ENCODE peak calls at places on chromosomes 1 and 21, in seven cellular contexts. W is CD8-positive, alpha-beta memory T cell; J is mesothelial cell of epicardium; F is DMS79 treated with DMSO at 0.1 percent for 48 hours; G is stimulated activated CD8-positive, alpha-beta memory T cell treated with anti-CD3 and anti-CD28 coated beads, Interleukin-2, amount 100 ng/mL, for 48 hours; E is H4; P is stimulated activated CD4-positive, alpha-beta T cell treated with anti-CD3 and anti-CD28 coated beads, Interleukin-4, amount 100 ng/mL, for 48 hours. U is an unnamed sample.

GRCh38 chr1:109863699-109864062 is 47.0 kb upstream of the CSF1 start:
- DNase-seq in W (no peak), J (no peak), F (no peak), G (no peak), E (no peak), P (no peak), U (no peak)

GRCh38 chr1:153750026-153750995 is 22.5 kb downstream of the INTS3 start:
- DNase-seq in W (no peak), J (no peak), F (no peak), G (no peak), E (no peak), P (no peak), U (no peak)

GRCh38 chr1:187038789-187039188 is 210.0 kb downstream of the PLA2G4A start:
- DNase-seq in W (no peak), J (no peak), F (no peak), G (no peak), E (peak), P (no peak), U (no peak)

GRCh38 chr1:112083487-112083886 is 94.0 kb upstream of the KCND3 start:
- DNase-seq in W (no peak), J (no peak), F (no peak), G (no peak), E (no peak), P (no peak), U (no peak)

GRCh38 chr1:6260961-6261614 is at the start of gene GPR153:
- DNase-seq in W (peak), J (peak), F (peak), G (peak), E (no peak), P (peak), U (peak)

GRCh38 chr1:162276493-162276892 is 100.2 kb downstream of the SPATA46 start:
- DNase-seq in W (no peak), J (no peak), F (peak), G (no peak), E (peak), P (no peak), U (no peak)

GRCh38 chr1:6440198-6441126 is 15.9 kb downstream of the ESPN start:
- DNase-seq in W (peak), J (no peak), F (no peak), G (peak), E (peak), P (peak), U (peak)

GRCh38 chr1:40039245-40039756 is 1.2 kb upstream of the CAP1 start:
- DNase-seq in W (no peak), J (no peak), F (peak), G (no peak), E (peak), P (no peak), U (no peak)

GRCh38 chr1:47179988-47180563 is 9.8 kb downstream of the PDZK1IP1 start:
- DNase-seq in W (no peak), J (no peak), F (peak), G (no peak), E (no peak), P (no peak), U (no peak)

GRCh38 chr1:77360256-77360655 is 78.4 kb downstream of the AK5 start:
- DNase-seq in W (no peak), J (no peak), F (no peak), G (no peak), E (no peak), P (no peak), U (no peak)

GRCh38 chr1:39671793-39672550 is at the start of gene NT5C1A:
- DNase-seq in W (no peak), J (peak), F (peak), G (no peak), E (no peak), P (no peak), U (no peak)

GRCh38 chr1:81607886-81608285 is 192.8 kb upstream of the ADGRL2 start:
- DNase-seq in W (no peak), J (no peak), F (no peak), G (no peak), E (no peak), P (no peak), U (no peak)

GRCh38 chr1:16251381-16251780 is 14.4 kb upstream of the CPLANE2 start:
- DNase-seq in W (no peak), J (no peak), F (no peak), G (no peak), E (no peak), P (no peak), U (no peak)

GRCh38 chr1:202121006-202121405 is 1.7 kb upstream of the GPR37L1 start:
- DNase-seq in W (no peak), J (no peak), F (no peak), G (no peak), E (no peak), P (no peak), U (no peak)

GRCh38 chr1:69485616-69486015 is 82.1 kb upstream of the LRRC7 start:
- DNase-seq in W (no peak), J (no peak), F (no peak), G (no peak), E (peak), P (no peak), U (no peak)

GRCh38 chr1:159000627-159001026 is 9.1 kb upstream of the IFI16 start:
- DNase-seq in W (no peak), J (peak), F (no peak), G (no peak), E (peak), P (no peak), U (no peak)

GRCh38 chr1:6485140-6485936 is 6.1 kb downstream of the PLEKHG5 start:
- DNase-seq in W (no peak), J (no peak), F (peak), G (no peak), E (no peak), P (no peak), U (no peak)

GRCh38 chr1:232142403-232143314 is 487.3 kb downstream of the SIPA1L2 start:
- DNase-seq in W (no peak), J (no peak), F (no peak), G (no peak), E (peak), P (no peak), U (no peak)

GRCh38 chr1:78069784-78070183 is 24.0 kb downstream of the GIPC2 start:
- DNase-seq in W (no peak), J (no peak), F (no peak), G (no peak), E (no peak), P (no peak), U (no peak)

GRCh38 chr1:184118051-184118450 is 66.5 kb downstream of the TSEN15 start:
- DNase-seq in W (no peak), J (no peak), F (no peak), G (no peak), E (peak), P (no peak), U (no peak)

GRCh38 chr1:232767381-232768074 is 37.7 kb upstream of the MAP10 start:
- DNase-seq in W (no peak), J (no peak), F (peak), G (no peak), E (peak), P (no peak), U (no peak)

GRCh38 chr21:25428537-25428936 is 178.7 kb downstream of the MRPL39 start:
- DNase-seq in W (no peak), J (no peak), F (no peak), G (no peak), E (no peak), P (no peak), U (no peak)

GRCh38 chr21:46545363-46545762 is 59.5 kb downstream of the S100B start:
- DNase-seq in W (no peak), J (no peak), F (no peak), G (no peak), E (no peak), P (no peak), U (no peak)

GRCh38 chr1:214753236-214753852 is 150.3 kb downstream of the CENPF start:
- DNase-seq in W (no peak), J (no peak), F (no peak), G (no peak), E (no peak), P (no peak), U (no peak)

GRCh38 chr1:115545791-115546733 is 95.7 kb upstream of the VANGL1 start:
- DNase-seq in W (no peak), J (peak), F (no peak), G (peak), E (peak), P (no peak), U (no peak)

GRCh38 chr1:40939320-40940059 is 40.0 kb upstream of the CTPS1 start:
- DNase-seq in W (no peak), J (no peak), F (no peak), G (no peak), E (peak), P (no peak), U (no peak)

GRCh38 chr1:203286161-203286984 is 18.9 kb upstream of the BTG2 start:
- DNase-seq in W (no peak), J (no peak), F (no peak), G (no peak), E (no peak), P (no peak), U (no peak)

U was measured in NCI-H187.